ENCODE peak calls at places on chromosomes 4 and X, in eight cellular contexts. C is Right ventricle myocardium superior, M is M059J, S is T-cell, B is DMS79, K is frontal cortex, G is psoas muscle, P is T follicular helper cell. L is an unnamed sample.

GRCh38 chr4:26871611-26872010 is 11.0 kb downstream of the STIM2 start:
- DNase-seq in K (no peak), B (no peak), S (no peak), M (peak; percentile 63), P (no peak), G (no peak), C (no peak), L (no peak)

GRCh38 chr4:21012851-21013331 is 312.6 kb downstream of the PACRGL start:
- DNase-seq in B (no peak), K (no peak), S (no peak), C (no peak), G (no peak), P (no peak), M (peak; percentile 82), L (no peak)

GRCh38 chr4:142354041-142354440 is 492.1 kb downstream of the INPP4B start:
- DNase-seq in P (no peak), B (no peak), K (no peak), M (peak; percentile 48), G (no peak), C (no peak), S (no peak), L (no peak)

GRCh38 chr4:122783301-122784215 is 43.1 kb upstream of the FGF2 start:
- DNase-seq in K (no peak), M (peak; percentile 96), P (no peak), B (no peak), S (no peak), G (peak; percentile 57), C (peak; percentile 78), L (no peak)

GRCh38 chrX:70313503-70313902 is 23.6 kb downstream of the KIF4A start:
- DNase-seq in S (no peak), C (no peak), G (no peak), B (no peak), P (no peak), M (peak; percentile 76), K (no peak), L (no peak)

GRCh38 chr4:162104459-162105124 is 59.2 kb downstream of the FSTL5 start:
- DNase-seq in C (no peak), K (no peak), G (no peak), B (no peak), M (no peak), P (no peak), S (no peak), L (no peak)

GRCh38 chrX:150036181-150036580 is 97.9 kb upstream of the EOLA2 start:
- DNase-seq in S (no peak), C (no peak), K (no peak), P (no peak), M (peak; percentile 90), B (no peak), G (no peak), L (no peak)

GRCh38 chrX:30521440-30522182 is 56.0 kb downstream of the TASL start:
- DNase-seq in S (no peak), M (peak; percentile 87), G (no peak), K (no peak), P (no peak), C (no peak), B (no peak), L (no peak)

GRCh38 chr4:22987861-22988260 is 295.1 kb downstream of the GBA3 start:
- DNase-seq in M (peak; percentile 77), K (no peak), G (no peak), S (no peak), B (no peak), C (no peak), P (no peak), L (no peak)

GRCh38 chr4:47075241-47075640 is 43.9 kb downstream of the GABRB1 start:
- DNase-seq in S (no peak), C (no peak), M (peak; percentile 64), K (no peak), G (no peak), P (no peak), B (no peak), L (no peak)

GRCh38 chr4:27442146-27442545 is 581.5 kb downstream of the STIM2 start:
- DNase-seq in C (no peak), S (no peak), B (no peak), M (no peak), P (no peak), G (no peak), K (no peak), L (no peak)

GRCh38 chrX:39900788-39901170 is 197.0 kb downstream of the BCOR start:
- DNase-seq in K (no peak), P (no peak), C (no peak), B (no peak), G (no peak), S (no peak), M (no peak), L (no peak)

GRCh38 chr4:163484906-163485305 is 9.6 kb upstream of the TMA16 start:
- DNase-seq in G (no peak), P (peak; percentile 21), S (no peak), K (peak; percentile 26), B (no peak), C (no peak), M (peak; percentile 47), L (peak; percentile 46)

GRCh38 chr4:8838911-8839431 is 32.7 kb downstream of the HMX1 start:
- DNase-seq in C (peak; percentile 32), P (no peak), S (no peak), G (peak; percentile 21), M (no peak), K (no peak), B (no peak), L (no peak)

GRCh38 chr4:109631709-109632108 is 71.5 kb downstream of the CASP6 start:
- DNase-seq in B (no peak), G (no peak), S (no peak), K (no peak), C (no peak), M (no peak), P (no peak), L (no peak)

GRCh38 chr4:137794779-137795178 is 262.5 kb upstream of the PCDH18 start:
- DNase-seq in C (no peak), K (no peak), G (no peak), B (no peak), S (no peak), P (no peak), M (no peak), L (no peak)

GRCh38 chr4:59973496-59973895 is 1226.6 kb upstream of the ADGRL3 start:
- DNase-seq in M (peak; percentile 0), G (no peak), K (no peak), B (no peak), C (no peak), S (no peak), P (no peak), L (no peak)

GRCh38 chrX:154547245-154548027 is at the start of gene IKBKG:
- DNase-seq in C (peak; percentile 93), B (peak; percentile 69), S (peak; percentile 80), K (peak; percentile 95), G (peak; percentile 95), M (peak; percentile 92), P (peak; percentile 80), L (peak; percentile 82)

GRCh38 chr4:3283916-3284315 is 8.9 kb upstream of the RGS12 start:
- DNase-seq in B (no peak), K (no peak), S (no peak), P (no peak), C (no peak), G (no peak), M (peak; percentile 89), L (no peak)

GRCh38 chrX:68358679-68359078 is 74.6 kb downstream of the OPHN1 start:
- DNase-seq in K (no peak), M (no peak), P (no peak), B (no peak), C (no peak), G (no peak), S (no peak), L (no peak)

GRCh38 chr4:1325681-1326635 is 21.1 kb upstream of the UVSSA start:
- DNase-seq in M (no peak), P (no peak), C (peak; percentile 27), K (no peak), G (peak; percentile 33), B (no peak), S (no peak), L (no peak)

GRCh38 chrX:46208225-46208854 is 336.9 kb downstream of the ZNF674 start:
- DNase-seq in S (no peak), G (no peak), B (no peak), K (no peak), P (no peak), M (peak; percentile 66), C (no peak), L (no peak)

GRCh38 chr4:148834804-148835598 is 392.8 kb upstream of the NR3C2 start:
- DNase-seq in S (no peak), G (no peak), P (no peak), B (no peak), K (no peak), M (peak; percentile 41), C (no peak), L (no peak)

GRCh38 chr4:21801661-21802355 is 146.8 kb downstream of the KCNIP4 start:
- DNase-seq in M (peak; percentile 40), G (no peak), S (no peak), B (no peak), C (no peak), K (no peak), P (no peak), L (no peak)

GRCh38 chr4:177016541-177017141 is 223.9 kb upstream of the VEGFC start:
- DNase-seq in K (no peak), M (peak; percentile 83), C (no peak), B (no peak), G (no peak), S (no peak), P (no peak), L (no peak)

GRCh38 chrX:155046129-155046810 is 19.6 kb downstream of the FUNDC2 start:
- DNase-seq in G (no peak), S (no peak), B (no peak), K (no peak), C (no peak), M (no peak), P (no peak), L (no peak)

GRCh38 chr4:7557447-7557846 is 122.7 kb upstream of the PSAPL1 start:
- DNase-seq in K (no peak), B (no peak), G (no peak), P (no peak), M (peak; percentile 87), C (no peak), S (no peak), L (no peak)

GRCh38 chrX:154734101-154734781 is 16.6 kb downstream of the GAB3 start:
- DNase-seq in P (no peak), S (no peak), K (no peak), B (no peak), M (peak; percentile 46), C (peak; percentile 50), G (no peak), L (peak; percentile 38)

GRCh38 chr4:1871471-1872021 is 353 bp downstream of the NSD2 start:
- DNase-seq in S (no peak), C (no peak), P (no peak), G (peak; percentile 66), M (peak; percentile 28), B (no peak), K (peak; percentile 64), L (no peak)

GRCh38 chr4:40750461-40751258 is 905 bp downstream of the NSUN7 start:
- DNase-seq in B (no peak), S (no peak), P (no peak), K (no peak), C (no peak), M (peak; percentile 30), G (no peak), L (no peak)

L was measured in activated CD4-positive, alpha-beta T cell treated with anti-CD3 and anti-CD28 coated beads, Interleukin-2, amount 50 U/mL, for 1 hour.